ENCODE peak calls at places on chromosome 13, in seven cellular contexts. R is HCT116, X is H1, L is Panc1, M is GM12878, G is HepG2, E is K562. C is an unnamed sample.

GRCh38 chr13:22032905-22033304 is 362.0 kb downstream of the FGF9 start:
- DNase-seq in E (no peak), M (no peak), L (no peak), G (no peak), R (no peak), X (no peak), C (no peak)

GRCh38 chr13:28246891-28247290 is 108.5 kb downstream of the PAN3 start:
- DNase-seq in L (no peak), M (no peak), G (no peak), E (no peak), X (no peak), R (no peak), C (no peak)

GRCh38 chr13:20119960-20120359 is 40.9 kb downstream of the GJA3 start:
- DNase-seq in G (no peak), X (no peak), M (no peak), E (no peak), R (no peak), L (no peak), C (no peak)

GRCh38 chr13:33745370-33746324 is 72.3 kb upstream of the RFC3 start:
- DNase-seq in E (no peak), G (no peak), M (no peak), L (no peak), X (no peak), R (no peak), C (no peak)

GRCh38 chr13:29454931-29455481 is 140.5 kb downstream of the SLC7A1 start:
- DNase-seq in R (peak), E (peak), X (peak), M (no peak), L (no peak), G (peak), C (no peak)

GRCh38 chr13:76383671-76384461 is 502.3 kb downstream of the KCTD12 start:
- DNase-seq in X (no peak), M (no peak), L (peak), G (no peak), R (no peak), E (no peak), C (peak)

GRCh38 chr13:105333416-105333815 is 1202.0 kb downstream of the EFNB2 start:
- DNase-seq in L (no peak), M (no peak), E (no peak), G (no peak), R (no peak), X (no peak), C (no peak)

GRCh38 chr13:33119022-33119735 is 103.0 kb downstream of the KL start:
- DNase-seq in X (no peak), M (no peak), E (no peak), G (no peak), R (no peak), L (no peak), C (no peak)

GRCh38 chr13:90453342-90453741 is 894.1 kb upstream of the MIR17HG start:
- DNase-seq in M (no peak), L (no peak), R (no peak), X (no peak), E (no peak), G (no peak), C (no peak)

GRCh38 chr13:29905845-29906244 is 55.4 kb upstream of the UBL3 start:
- DNase-seq in M (no peak), X (no peak), R (no peak), G (peak), L (no peak), E (no peak), C (no peak)

GRCh38 chr13:105969761-105970160 is 565.7 kb downstream of the EFNB2 start:
- DNase-seq in R (peak), M (no peak), L (no peak), E (no peak), G (no peak), X (no peak), C (no peak)

GRCh38 chr13:40368123-40368891 is 298.1 kb downstream of the FOXO1 start:
- DNase-seq in E (no peak), G (no peak), R (no peak), L (no peak), M (no peak), X (no peak), C (no peak)

GRCh38 chr13:54536112-54536511 is 1507.5 kb downstream of the OLFM4 start:
- DNase-seq in L (no peak), G (no peak), X (no peak), E (no peak), M (no peak), R (no peak), C (peak)

GRCh38 chr13:79869326-79869725 is 388.4 kb downstream of the NDFIP2 start:
- DNase-seq in E (no peak), G (peak), X (no peak), R (no peak), L (no peak), M (no peak), C (no peak)

GRCh38 chr13:84192125-84192524 is 309.9 kb upstream of the SLITRK1 start:
- DNase-seq in G (no peak), E (no peak), L (no peak), M (no peak), R (no peak), X (no peak), C (no peak)

GRCh38 chr13:40682449-40683240 is 16.2 kb upstream of the FOXO1 start:
- DNase-seq in L (no peak), X (no peak), E (no peak), R (no peak), G (no peak), M (no peak), C (no peak)

GRCh38 chr13:87669379-87669978 is 1.7 kb upstream of the SLITRK5 start:
- DNase-seq in M (no peak), G (peak), R (no peak), E (peak), L (no peak), X (no peak), C (peak)
- TF ChIP-seq SIN3A in M (no peak), G (no peak), R (no peak), E (no peak), L (no peak), X (no peak), C (no peak)

GRCh38 chr13:100852146-100852545 is 177.6 kb upstream of the TMTC4 start:
- DNase-seq in M (no peak), X (no peak), E (no peak), G (no peak), R (no peak), L (no peak), C (no peak)
- TF ChIP-seq SIN3A in M (no peak), X (no peak), E (no peak), G (no peak), R (no peak), L (no peak), C (no peak)

DNA sequence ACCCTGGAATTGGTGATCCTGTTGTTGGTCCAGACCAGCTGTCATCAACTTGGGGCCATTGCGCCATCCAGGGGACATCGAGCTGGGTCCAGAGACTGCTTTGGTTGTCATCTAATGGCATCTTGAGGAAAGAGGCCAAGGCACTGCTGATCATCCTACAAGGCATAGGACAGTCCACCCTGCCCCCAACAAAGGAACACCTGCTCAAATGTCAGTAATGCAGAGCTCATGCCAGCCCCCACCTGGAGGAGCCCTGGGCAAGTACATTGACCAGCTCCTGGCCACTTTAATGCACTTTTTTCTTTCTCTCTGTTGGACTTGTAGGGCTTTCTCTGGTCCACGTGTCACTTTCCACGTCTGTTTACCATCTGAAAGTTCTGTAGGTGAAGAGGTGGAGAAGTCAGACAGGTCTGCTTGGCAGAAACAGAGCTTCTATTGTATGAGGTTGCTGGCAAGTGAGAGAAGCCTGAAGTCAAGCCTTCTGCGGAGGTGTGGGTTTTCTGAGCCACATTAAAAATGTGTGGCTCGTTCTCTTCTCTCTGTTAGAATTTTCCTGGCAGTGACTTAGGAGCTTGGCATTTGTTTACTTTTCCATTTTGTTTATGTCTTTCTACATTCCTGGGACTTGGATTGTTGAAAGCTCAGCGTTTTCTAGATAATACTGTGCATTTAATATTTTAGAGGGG is 124.0 kb upstream of the RNF113B start:
- DNase-seq in R (no peak), E (no peak), L (peak), M (no peak), G (peak), X (no peak), C (no peak)
- TF ChIP-seq SIN3A in R (no peak), E (no peak), L (no peak), M (no peak), G (peak), X (no peak), C (no peak)

GRCh38 chr13:110682746-110683145 is 23.2 kb downstream of the CARS2 start:
- DNase-seq in M (no peak), E (no peak), R (no peak), X (no peak), L (no peak), G (no peak), C (no peak)

GRCh38 chr13:110683203-110683883 is 22.6 kb downstream of the CARS2 start:
- DNase-seq in E (no peak), L (no peak), R (peak), G (peak), X (no peak), M (no peak), C (no peak)

GRCh38 chr13:110677731-110678545 is 28.0 kb downstream of the CARS2 start:
- DNase-seq in X (no peak), M (no peak), E (no peak), L (no peak), G (no peak), R (no peak), C (no peak)

GRCh38 chr13:110681868-110682550 is 23.9 kb downstream of the CARS2 start:
- DNase-seq in G (no peak), X (no peak), L (no peak), R (no peak), M (no peak), E (no peak), C (no peak)

DNA sequence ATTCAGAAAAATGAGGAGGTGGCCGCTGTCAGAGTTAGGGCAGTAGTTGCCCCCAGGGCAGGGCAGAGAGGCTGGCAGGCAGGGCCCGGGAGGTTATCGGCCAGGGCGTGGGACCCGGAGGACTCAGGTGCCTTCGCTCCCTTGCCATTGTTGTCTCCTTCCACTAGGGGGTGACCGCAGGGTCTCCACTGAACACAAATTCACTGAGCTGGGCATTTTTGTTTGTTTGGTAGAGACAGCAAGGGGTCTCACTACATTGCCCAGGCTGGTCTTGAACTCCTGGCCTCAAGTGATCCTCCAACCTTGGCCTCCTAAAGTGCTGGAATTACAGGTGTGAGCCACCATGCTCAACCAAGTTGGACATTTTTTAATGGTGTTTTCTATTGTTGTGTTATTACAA is 25.1 kb downstream of the CARS2 start:
- DNase-seq in L (no peak), X (peak), R (peak), E (peak), M (no peak), G (peak), C (peak)
- TF ChIP-seq SIN3A in L (no peak), X (no peak), R (no peak), E (no peak), M (no peak), G (no peak), C (no peak)

DNA sequence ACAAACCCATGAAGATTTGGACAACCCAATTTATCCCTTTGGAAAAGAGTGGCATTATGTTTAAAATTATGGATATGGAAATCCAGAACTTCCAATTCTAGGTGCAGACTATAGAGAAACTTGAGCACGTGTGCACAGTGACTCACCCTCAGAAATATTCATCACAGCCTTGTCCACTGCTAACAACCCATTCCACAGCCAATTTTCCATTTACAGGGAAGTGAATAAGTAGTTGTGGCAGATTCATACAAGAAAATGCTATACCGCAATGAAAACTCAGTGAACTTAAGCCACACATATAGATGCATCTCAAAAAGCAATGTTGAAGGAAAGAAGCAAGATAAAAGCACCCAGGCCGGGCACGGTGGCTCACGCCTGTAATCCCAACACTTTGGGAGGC is 133.3 kb downstream of the USP12 start:
- DNase-seq in X (no peak), L (no peak), E (no peak), R (peak), G (no peak), M (no peak), C (no peak)
- TF ChIP-seq SIN3A in X (no peak), L (no peak), E (no peak), R (no peak), G (no peak), M (no peak), C (no peak)

GRCh38 chr13:61156753-61157152 is 258.9 kb downstream of the PCDH20 start:
- DNase-seq in R (no peak), E (no peak), M (no peak), L (no peak), G (no peak), X (no peak), C (no peak)
- TF ChIP-seq SIN3A in R (no peak), E (no peak), M (no peak), L (no peak), G (no peak), X (no peak), C (no peak)